ENCODE peak calls at places on chromosomes 3 and 15, in four cellular contexts. I, D, E and K are unnamed samples.

GRCh38 chr3:149783576-149783975 is 8.8 kb downstream of the ANKUB1 start:
- DNase-seq in I (peak; percentile 87), D (no peak), E (no peak), K (peak; percentile 33)

GRCh38 chr15:74844319-74845207 is 1.6 kb upstream of the ULK3 start:
- DNase-seq in I (no peak), D (no peak), E (no peak), K (no peak)

GRCh38 chr15:38745136-38745535 is 180.5 kb upstream of the RASGRP1 start:
- DNase-seq in I (peak; percentile 9), D (no peak), E (no peak), K (no peak)

GRCh38 chr15:57324944-57325679 is 51.2 kb upstream of the CGNL1 start:
- DNase-seq in I (no peak), D (no peak), E (no peak), K (no peak)

GRCh38 chr3:113053169-113053568 is 62.4 kb downstream of the GTPBP8 start:
- DNase-seq in I (no peak), D (no peak), E (no peak), K (no peak)

GRCh38 chr15:69719527-69719926 is 266.9 kb downstream of the RPLP1 start:
- DNase-seq in I (no peak), D (no peak), E (no peak), K (no peak)

GRCh38 chr3:127226451-127226850 is 33.5 kb downstream of the PRR23E start:
- DNase-seq in I (no peak), D (no peak), E (no peak), K (no peak)

GRCh38 chr15:75051161-75051560 is 27.8 kb downstream of the PPCDC start:
- DNase-seq in I (no peak), D (no peak), E (no peak), K (no peak)

GRCh38 chr3:140007946-140008692 is 73.1 kb downstream of the CLSTN2 start:
- DNase-seq in I (no peak), D (no peak), E (no peak), K (no peak)

GRCh38 chr3:43152649-43153048 is 46.8 kb upstream of the POMGNT2 start:
- DNase-seq in I (no peak), D (no peak), E (no peak), K (peak; percentile 39)

GRCh38 chr3:22045882-22046281 is 294.9 kb upstream of the ZNF385D start:
- DNase-seq in I (no peak), D (no peak), E (no peak), K (no peak)
- H2AFZ ChIP-seq in I (no peak overlapping the region), D (no peak overlapping the region), E (no peak overlapping the region), K (no peak overlapping the region)

GRCh38 chr3:72012376-72012775 is 227.4 kb upstream of the PROK2 start:
- DNase-seq in I (no peak), D (no peak), E (peak; percentile 32), K (no peak)

GRCh38 chr3:72013104-72013503 is 228.2 kb upstream of the PROK2 start:
- DNase-seq in I (no peak), D (no peak), E (no peak), K (no peak)

GRCh38 chr3:72011495-72011894 is 226.5 kb upstream of the PROK2 start:
- DNase-seq in I (peak; percentile 62), D (no peak), E (no peak), K (no peak)

GRCh38 chr3:72008226-72008996 is 223.5 kb upstream of the PROK2 start:
- DNase-seq in I (peak; percentile 41), D (peak; percentile 14), E (no peak), K (no peak)

GRCh38 chr3:72010044-72010443 is 225.1 kb upstream of the PROK2 start:
- DNase-seq in I (no peak), D (no peak), E (no peak), K (no peak)
- TF ChIP-seq FOS in I (no peak), D (no peak), E (no peak), K (no peak)

GRCh38 chr3:2098398-2099027 is at the start of gene CNTN4:
- DNase-seq in I (no peak), D (no peak), E (no peak), K (no peak)
- H3K9ac ChIP-seq in I (no peak within 1 kb of the TSS), D (no peak within 1 kb of the TSS), E (no peak within 1 kb of the TSS), K (no peak within 1 kb of the TSS)

GRCh38 chr3:171977426-171977825 is 62.0 kb upstream of the FNDC3B start:
- DNase-seq in I (no peak), D (no peak), E (no peak), K (no peak)

GRCh38 chr3:171977860-171978259 is 61.5 kb upstream of the FNDC3B start:
- DNase-seq in I (no peak), D (peak; percentile 38), E (no peak), K (no peak)

GRCh38 chr3:171976526-171976925 is 62.9 kb upstream of the FNDC3B start:
- DNase-seq in I (peak; percentile 81), D (no peak), E (no peak), K (peak; percentile 35)

GRCh38 chr3:171972965-171973364 is 66.4 kb upstream of the FNDC3B start:
- DNase-seq in I (no peak), D (no peak), E (no peak), K (no peak)

DNA sequence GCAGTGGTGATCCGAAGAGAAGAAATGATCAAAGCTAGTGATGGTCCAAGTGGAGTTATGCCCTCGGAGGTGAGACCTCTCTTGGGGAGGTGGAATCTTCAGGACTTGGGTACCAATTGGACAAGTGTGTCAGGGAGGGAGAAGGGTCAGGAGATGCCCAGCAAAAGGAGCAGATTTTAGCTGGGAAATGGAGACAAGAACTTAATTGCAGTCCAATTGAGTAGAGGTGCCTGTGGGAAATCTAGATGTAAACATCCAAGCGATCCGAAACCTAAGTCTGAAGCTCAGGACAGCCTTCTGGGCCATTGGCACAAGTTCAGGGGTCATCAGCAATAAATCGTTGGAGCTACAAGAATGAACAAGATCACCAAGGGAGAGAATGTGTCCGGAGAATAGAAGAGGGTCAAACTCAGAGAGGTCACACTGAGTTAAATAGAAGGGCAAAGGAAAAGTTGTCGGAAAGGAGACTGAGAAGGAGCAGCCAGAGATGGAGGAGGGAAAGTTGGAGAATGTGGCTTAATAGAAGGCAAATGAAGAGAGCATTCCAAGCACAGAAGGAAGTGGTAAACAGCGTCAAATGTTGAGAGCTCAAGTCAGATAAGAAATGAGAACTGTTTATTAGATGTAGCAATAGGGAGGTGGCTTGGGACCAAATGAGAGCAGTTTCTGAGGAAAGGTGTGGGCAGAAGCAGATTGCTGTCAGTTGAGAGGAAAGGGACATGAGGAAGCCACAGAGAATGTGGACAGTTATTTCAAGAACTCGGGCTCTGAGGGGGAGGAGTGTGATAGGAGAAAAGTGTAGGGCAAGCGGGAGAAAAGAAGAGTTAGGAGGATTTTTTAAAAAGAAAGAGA is 64.2 kb upstream of the FNDC3B start:
- DNase-seq in I (peak; percentile 92), D (peak; percentile 39), E (no peak), K (no peak)
- H2AFZ ChIP-seq in I (peak overlapping the region; percentile 74), D (peak overlapping the region; percentile 71), E (no peak overlapping the region), K (no peak overlapping the region)

GRCh38 chr3:176855901-176856486 is 341.3 kb downstream of the TBL1XR1 start:
- DNase-seq in I (no peak), D (no peak), E (no peak), K (peak; percentile 37)

GRCh38 chr3:176855213-176855612 is 342.1 kb downstream of the TBL1XR1 start:
- DNase-seq in I (no peak), D (no peak), E (no peak), K (no peak)

GRCh38 chr3:176861137-176861536 is 336.1 kb downstream of the TBL1XR1 start:
- DNase-seq in I (peak; percentile 4), D (no peak), E (no peak), K (no peak)
- TF ChIP-seq FOS in I (no peak), D (no peak), E (no peak), K (no peak)

GRCh38 chr15:65558997-65559760 is 28.9 kb downstream of the HACD3 start:
- DNase-seq in I (no peak), D (no peak), E (no peak), K (no peak)
- H3K9ac ChIP-seq in I (no peak overlapping the region), D (no peak overlapping the region), E (no peak overlapping the region), K (no peak overlapping the region)

GRCh38 chr3:63934041-63934440 is 21.9 kb upstream of the SCAANT1 start:
- DNase-seq in I (no peak), D (no peak), E (no peak), K (no peak)

GRCh38 chr3:63932509-63933212 is 20.5 kb upstream of the SCAANT1 start:
- DNase-seq in I (no peak), D (no peak), E (no peak), K (no peak)

GRCh38 chr3:63936929-63937328 is 24.7 kb upstream of the SCAANT1 start:
- DNase-seq in I (no peak), D (no peak), E (no peak), K (no peak)

GRCh38 chr3:63933459-63933858 is 21.3 kb upstream of the SCAANT1 start:
- DNase-seq in I (no peak), D (no peak), E (no peak), K (no peak)

GRCh38 chr3:63934484-63934883 is 22.3 kb upstream of the SCAANT1 start:
- DNase-seq in I (no peak), D (no peak), E (no peak), K (no peak)
- H2AFZ ChIP-seq in I (no peak overlapping the region), D (no peak overlapping the region), E (no peak overlapping the region), K (no peak overlapping the region)